ENCODE peak calls at places on chromosomes 2 and 18, in six cellular contexts. Y is cardiac fibroblast, T is heart right ventricle, B is glutamatergic neuron, K is transverse colon, L is GM20000. N is an unnamed sample.

GRCh38 chr2:225735844-225736243 is 336.3 kb downstream of the NYAP2 start:
- DNase-seq in Y (peak), T (no peak), B (no peak), K (no peak), L (no peak), N (peak)

GRCh38 chr2:230319211-230319862 is 7.7 kb upstream of the SP140L start:
- DNase-seq in Y (no peak), T (no peak), B (no peak), K (peak), L (peak), N (no peak)

GRCh38 chr2:106596844-106597243 is 109.7 kb downstream of the CD8B2 start:
- DNase-seq in Y (no peak), T (no peak), B (no peak), K (no peak), L (no peak), N (peak)

GRCh38 chr2:128593518-128594272 is 275.0 kb upstream of the HS6ST1 start:
- DNase-seq in Y (peak), T (peak), B (no peak), K (no peak), L (no peak), N (no peak)

GRCh38 chr18:60232541-60232940 is 140.0 kb downstream of the MC4R start:
- DNase-seq in Y (no peak), T (no peak), B (no peak), K (no peak), L (no peak), N (peak)

GRCh38 chr18:32086866-32087265 is 4.8 kb upstream of the RNF138 start:
- DNase-seq in Y (peak), T (no peak), B (no peak), K (no peak), L (no peak), N (peak)

GRCh38 chr2:47339745-47340541 is 63.0 kb upstream of the MSH2 start:
- DNase-seq in Y (no peak), T (no peak), B (no peak), K (peak), L (no peak), N (peak)

GRCh38 chr2:68870215-68870614 is 982 bp downstream of the BMP10 start:
- DNase-seq in Y (no peak), T (no peak), B (no peak), K (no peak), L (no peak), N (no peak)

GRCh38 chr2:160646684-160647444 is 153.3 kb upstream of the RBMS1 start:
- DNase-seq in Y (no peak), T (no peak), B (no peak), K (no peak), L (no peak), N (peak)

GRCh38 chr2:168603439-168603961 is 147.4 kb downstream of the CERS6 start:
- DNase-seq in Y (peak), T (no peak), B (no peak), K (no peak), L (no peak), N (no peak)

GRCh38 chr2:98658816-98659486 is 50.6 kb downstream of the UNC50 start:
- DNase-seq in Y (no peak), T (no peak), B (no peak), K (no peak), L (no peak), N (no peak)

GRCh38 chr2:179886-180285 is 83.9 kb downstream of the SH3YL1 start:
- DNase-seq in Y (no peak), T (no peak), B (no peak), K (no peak), L (no peak), N (no peak)

GRCh38 chr2:231670892-231671616 is 37.3 kb upstream of the PTMA start:
- DNase-seq in Y (no peak), T (no peak), B (peak), K (peak), L (no peak), N (no peak)

GRCh38 chr2:158042666-158043065 is 59.0 kb upstream of the UPP2 start:
- DNase-seq in Y (no peak), T (peak), B (no peak), K (no peak), L (no peak), N (no peak)

GRCh38 chr2:12081481-12082210 is 335.2 kb downstream of the LPIN1 start:
- DNase-seq in Y (no peak), T (no peak), B (no peak), K (no peak), L (no peak), N (no peak)

DNA sequence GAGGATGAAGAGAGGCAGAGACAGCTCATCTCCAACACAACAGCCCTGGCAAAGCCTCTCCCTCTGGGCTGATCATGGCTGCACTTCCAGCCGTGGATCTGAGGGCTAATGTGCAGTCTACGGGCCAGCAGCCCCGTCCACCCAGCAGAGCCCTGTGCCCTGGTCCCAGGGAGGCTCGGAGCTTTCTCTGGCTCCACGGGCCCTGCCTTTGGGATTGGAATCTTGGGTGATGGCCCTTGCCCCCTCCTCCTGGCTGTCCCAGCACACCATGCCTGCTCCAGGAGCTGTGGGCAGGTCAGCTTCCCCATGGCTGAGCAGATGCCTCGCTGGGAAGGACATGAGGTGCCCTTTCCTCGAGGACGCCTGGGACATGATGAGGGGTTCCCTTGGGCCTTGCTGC is 66.8 kb downstream of the C18orf63 start:
- DNase-seq in Y (no peak), T (no peak), B (no peak), K (no peak), L (no peak), N (no peak)
- TF ChIP-seq CTCF in Y (no peak), T (no peak), B (no peak), K (no peak), L (no peak), N (no peak)

GRCh38 chr2:25992556-25992955 is 10.3 kb upstream of the KIF3C start:
- DNase-seq in Y (no peak), T (no peak), B (no peak), K (no peak), L (no peak), N (no peak)

GRCh38 chr2:25993049-25993448 is 10.8 kb upstream of the KIF3C start:
- DNase-seq in Y (no peak), T (no peak), B (no peak), K (no peak), L (no peak), N (no peak)

GRCh38 chr2:25989154-25989553 is 6.9 kb upstream of the KIF3C start:
- DNase-seq in Y (no peak), T (no peak), B (no peak), K (no peak), L (no peak), N (no peak)

GRCh38 chr2:25994509-25994908 is 12.2 kb upstream of the KIF3C start:
- DNase-seq in Y (no peak), T (no peak), B (no peak), K (no peak), L (no peak), N (no peak)

DNA sequence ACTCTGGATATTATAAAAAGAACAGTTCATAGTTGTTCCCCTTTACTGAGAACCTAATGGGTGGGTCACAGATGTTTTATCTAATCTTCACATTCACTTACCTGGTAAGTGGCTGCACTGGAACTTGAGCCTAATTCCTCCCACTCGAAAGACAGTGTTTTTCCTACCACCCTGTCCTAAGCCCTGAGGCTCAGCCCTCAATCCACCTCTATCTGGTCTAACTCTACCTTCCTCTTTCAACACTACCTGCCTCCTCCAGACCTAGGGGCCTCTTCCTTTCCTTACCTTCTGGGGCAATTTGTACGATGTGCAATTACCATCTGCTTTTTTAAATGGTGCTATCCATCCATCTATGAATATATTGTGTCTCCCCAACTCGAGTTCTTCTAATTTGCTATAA is 9.7 kb upstream of the KIF3C start:
- DNase-seq in Y (no peak), T (no peak), B (no peak), K (no peak), L (no peak), N (no peak)
- TF ChIP-seq CTCF in Y (no peak), T (no peak), B (no peak), K (no peak), L (no peak), N (no peak)

DNA sequence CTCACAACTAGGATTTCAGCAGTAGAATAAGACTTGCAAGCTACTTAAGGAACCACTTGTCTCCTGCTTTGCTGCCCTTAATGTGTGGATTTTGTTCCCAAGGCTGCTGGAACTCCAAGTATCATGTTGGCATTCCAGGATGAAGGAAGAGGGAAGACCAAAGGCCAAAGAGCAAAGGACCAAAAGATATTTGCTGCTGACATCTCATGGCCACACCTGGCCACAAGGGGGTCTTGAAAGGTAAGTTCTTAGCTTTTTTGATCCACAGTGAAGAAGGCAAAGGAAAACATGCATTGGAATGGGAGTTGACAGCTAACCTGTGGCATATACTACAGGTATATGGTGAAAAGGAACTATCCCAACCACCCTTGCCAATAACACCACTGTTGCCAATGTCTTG is 3.9 kb upstream of the MATN3 start:
- DNase-seq in Y (no peak), T (no peak), B (no peak), K (no peak), L (no peak), N (no peak)
- TF ChIP-seq CTCF in Y (no peak), T (no peak), B (no peak), K (no peak), L (no peak), N (no peak)

DNA sequence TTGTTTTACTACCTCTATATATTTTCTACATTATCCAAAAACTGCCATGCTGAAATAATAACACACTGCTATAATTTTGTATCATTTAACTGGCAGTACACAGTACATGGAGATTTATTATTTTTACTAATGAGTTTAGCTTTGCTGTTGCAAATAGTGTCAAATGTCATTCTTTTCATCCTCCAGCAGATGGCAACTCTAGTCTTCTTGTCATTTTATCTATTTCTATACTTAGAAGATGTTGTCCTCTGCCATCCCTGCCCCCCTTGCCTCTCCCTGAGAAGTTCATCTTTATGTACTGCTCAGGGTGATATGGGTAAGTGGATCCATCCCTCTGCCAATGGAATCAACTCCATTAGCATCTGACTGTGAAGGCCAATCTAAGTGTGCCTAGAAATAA is 21.7 kb upstream of the LRRTM1 start:
- DNase-seq in Y (peak), T (no peak), B (no peak), K (no peak), L (no peak), N (peak)
- TF ChIP-seq CTCF in Y (peak), T (peak), B (peak), K (peak), L (no peak), N (peak)

GRCh38 chr2:20509766-20510490 is 63.1 kb downstream of the RHOB start:
- DNase-seq in Y (peak), T (no peak), B (no peak), K (peak), L (no peak), N (peak)
- TF ChIP-seq CTCF in Y (no peak), T (no peak), B (no peak), K (no peak), L (no peak), N (no peak)

DNA sequence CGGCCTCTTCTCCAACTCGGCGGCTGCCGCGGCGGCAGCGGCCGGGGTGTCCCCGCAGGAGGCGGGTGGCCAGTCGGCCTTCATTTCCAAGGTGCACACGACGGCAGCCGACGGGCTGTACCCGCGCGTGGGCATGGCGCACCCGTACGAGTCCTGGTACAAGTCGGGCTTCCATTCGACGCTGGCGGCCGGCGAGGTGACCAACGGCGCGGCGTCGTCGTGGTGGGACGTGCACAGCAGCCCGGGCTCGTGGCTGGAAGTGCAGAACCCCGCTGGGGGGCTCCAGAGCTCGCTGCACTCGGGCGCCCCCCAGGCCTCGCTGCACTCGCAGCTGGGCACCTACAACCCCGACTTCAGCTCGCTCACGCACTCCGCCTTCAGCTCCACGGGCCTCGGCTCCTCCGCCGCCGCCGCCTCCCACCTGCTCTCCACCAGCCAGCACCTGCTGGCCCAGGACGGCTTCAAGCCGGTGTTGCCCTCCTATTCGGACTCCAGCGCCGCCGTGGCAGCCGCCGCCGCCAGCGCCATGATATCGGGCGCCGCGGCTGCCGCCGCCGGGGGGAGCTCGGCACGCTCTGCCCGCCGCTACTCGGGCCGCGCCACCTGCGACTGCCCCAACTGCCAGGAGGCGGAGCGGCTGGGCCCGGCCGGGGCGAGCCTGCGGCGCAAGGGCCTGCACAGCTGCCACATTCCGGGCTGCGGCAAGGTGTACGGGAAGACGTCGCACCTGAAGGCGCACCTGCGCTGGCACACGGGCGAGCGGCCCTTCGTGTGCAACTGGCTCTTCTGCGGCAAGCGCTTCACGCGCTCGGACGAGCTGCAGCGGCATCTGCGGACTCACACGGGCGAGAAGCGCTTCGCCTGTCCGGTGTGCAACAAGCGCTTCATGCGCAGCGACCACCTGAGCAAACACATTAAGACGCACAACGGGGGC is 1.9 kb downstream of the SP9 start:
- DNase-seq in Y (no peak), T (peak), B (peak), K (peak), L (peak), N (peak)
- TF ChIP-seq CTCF in Y (no peak), T (no peak), B (no peak), K (no peak), L (peak), N (peak)

GRCh38 chr2:237139123-237139675 is 53.5 kb downstream of the COPS8 start:
- DNase-seq in Y (no peak), T (no peak), B (no peak), K (no peak), L (no peak), N (no peak)
- TF ChIP-seq CTCF in Y (no peak), T (no peak), B (no peak), K (no peak), L (no peak), N (no peak)

GRCh38 chr18:14089781-14090180 is 42.5 kb downstream of the ZNF519 start:
- DNase-seq in Y (no peak), T (no peak), B (no peak), K (no peak), L (no peak), N (no peak)

GRCh38 chr18:14089176-14089575 is 43.1 kb downstream of the ZNF519 start:
- DNase-seq in Y (no peak), T (no peak), B (no peak), K (no peak), L (no peak), N (no peak)

GRCh38 chr18:14085770-14086458 is 46.3 kb downstream of the ZNF519 start:
- DNase-seq in Y (no peak), T (no peak), B (peak), K (no peak), L (no peak), N (no peak)

DNA sequence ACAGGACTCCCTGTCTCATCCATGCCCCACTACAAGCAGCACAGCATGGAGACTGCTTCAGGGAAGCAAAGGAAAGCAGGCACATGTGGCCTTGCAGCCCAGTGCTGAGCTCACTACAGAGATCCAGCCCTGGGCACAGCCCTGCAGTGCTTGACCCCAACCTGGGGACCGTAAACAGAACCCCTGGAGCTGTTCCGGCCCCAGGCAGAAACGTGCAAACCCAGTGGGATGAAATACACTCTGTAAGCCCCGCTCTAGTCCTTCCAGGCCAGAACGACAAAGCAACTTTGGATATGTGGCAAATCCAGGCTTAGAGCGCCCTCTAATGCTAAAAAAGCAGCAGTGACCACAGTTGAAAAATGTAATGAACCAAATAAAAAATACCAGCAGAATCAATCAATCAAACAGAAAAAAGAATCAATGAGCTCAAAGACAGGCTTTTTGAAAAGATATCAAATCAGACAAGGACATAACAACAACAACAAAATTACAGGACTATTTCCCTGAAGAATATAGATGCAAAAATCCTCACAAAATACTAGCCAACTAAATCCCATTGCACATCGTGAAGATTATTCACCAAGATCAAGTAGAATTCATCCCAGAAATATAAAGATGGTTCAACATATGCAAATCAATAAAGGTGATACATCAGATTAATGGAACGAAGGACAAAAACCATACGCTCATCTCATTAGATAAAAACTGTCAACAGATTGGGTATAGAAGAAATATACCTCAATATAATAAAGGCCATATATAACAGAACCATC is 45.6 kb downstream of the ZNF519 start:
- DNase-seq in Y (peak), T (no peak), B (peak), K (no peak), L (peak), N (no peak)
- TF ChIP-seq CTCF in Y (peak), T (peak), B (peak), K (peak), L (peak), N (peak)

DNA sequence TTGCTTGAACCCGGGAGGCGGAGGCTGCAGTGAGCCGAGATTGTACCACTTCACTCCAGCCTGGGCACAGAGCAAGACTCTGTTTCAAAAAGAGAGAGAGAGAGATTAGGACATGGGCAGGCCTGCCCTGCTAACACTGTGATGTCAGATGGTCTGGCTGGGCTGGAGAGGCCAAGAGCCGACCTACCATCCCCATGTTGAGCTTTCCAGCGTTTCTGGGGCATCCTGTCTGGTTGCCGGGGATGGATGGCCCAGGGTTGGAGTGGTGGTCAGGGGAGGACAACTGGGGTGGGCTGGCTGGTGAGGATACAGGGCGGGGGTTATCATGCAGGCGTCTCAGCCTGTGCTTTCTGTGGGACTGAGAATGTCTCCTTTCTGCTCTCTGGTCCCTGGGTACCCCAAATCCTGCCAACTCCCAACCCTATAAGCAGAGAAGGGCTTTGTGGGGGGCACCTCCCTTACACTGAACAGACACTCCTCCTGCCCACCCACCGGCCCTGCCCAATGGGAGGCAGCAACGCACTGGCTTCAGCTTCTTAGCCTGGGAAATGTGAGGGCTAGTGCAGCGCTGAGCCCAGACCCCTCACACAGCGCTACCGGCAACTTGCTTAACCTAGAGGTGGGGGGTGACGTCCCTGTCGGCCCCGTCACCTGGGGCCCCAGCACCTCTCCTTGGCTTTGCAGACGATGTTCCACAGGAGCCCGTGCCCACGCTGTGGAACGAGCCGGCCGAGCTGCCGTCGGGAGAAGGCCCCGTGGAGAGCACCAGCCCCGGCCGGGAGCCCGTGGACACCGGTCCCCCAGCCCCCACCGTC is 5.4 kb downstream of the SNORC start:
- DNase-seq in Y (no peak), T (no peak), B (no peak), K (peak), L (peak), N (no peak)
- TF ChIP-seq CTCF in Y (no peak), T (no peak), B (no peak), K (no peak), L (no peak), N (no peak)

GRCh38 chr18:8458546-8459215 is 150.6 kb upstream of the RAB12 start:
- DNase-seq in Y (no peak), T (no peak), B (no peak), K (no peak), L (no peak), N (no peak)
- TF ChIP-seq CTCF in Y (no peak), T (no peak), B (no peak), K (no peak), L (no peak), N (no peak)

N was measured in RWPE1.